ENCODE peak calls at places on chromosomes 7 and 10, in seven cellular contexts. D is mucosa of descending colon; P is activated T-cell treated with anti-CD3 and anti-CD28 coated beads, Interleukin-2, amount 50 U/mL, for 4 hours; X is effector memory CD8-positive, alpha-beta T cell; J is HepG2; B is memory B cell; K is left cardiac atrium. V is an unnamed sample.

GRCh38 chr7:116548506-116548905 is 23.7 kb downstream of the CAV1 start:
- ATAC-seq in D (peak), P (no peak), X (no peak), J (no peak), B (peak), K (no peak), V (no peak)

GRCh38 chr7:85392789-85393188 is 205.9 kb upstream of the SEMA3D start:
- ATAC-seq in D (no peak), P (no peak), X (no peak), J (no peak), B (no peak), K (no peak), V (no peak)

GRCh38 chr10:91313761-91314520 is 93.5 kb downstream of the PCGF5 start:
- ATAC-seq in D (no peak), P (peak), X (no peak), J (no peak), B (no peak), K (no peak), V (peak)

GRCh38 chr10:115572740-115573455 is 479.7 kb downstream of the ATRNL1 start:
- ATAC-seq in D (no peak), P (no peak), X (no peak), J (peak), B (no peak), K (no peak), V (no peak)

GRCh38 chr10:29392376-29393021 is 103.6 kb downstream of the LYZL1 start:
- ATAC-seq in D (peak), P (peak), X (no peak), J (peak), B (no peak), K (peak), V (peak)

GRCh38 chr7:117993377-117994003 is 120.2 kb upstream of the CTTNBP2 start:
- ATAC-seq in D (peak), P (no peak), X (no peak), J (peak), B (no peak), K (peak), V (peak)

GRCh38 chr10:97780991-97781540 is 9.3 kb upstream of the SFRP5 start:
- ATAC-seq in D (peak), P (peak), X (no peak), J (peak), B (no peak), K (peak), V (peak)

GRCh38 chr7:2405601-2406345 is 2.4 kb downstream of the CHST12 start:
- ATAC-seq in D (peak), P (peak), X (peak), J (no peak), B (peak), K (no peak), V (peak)

GRCh38 chr7:74657692-74658170 is at the start of gene GTF2I:
- ATAC-seq in D (peak), P (peak), X (peak), J (peak), B (peak), K (peak), V (peak)

GRCh38 chr7:103001210-103001609 is 73.4 kb downstream of the FBXL13 start:
- ATAC-seq in D (no peak), P (no peak), X (no peak), J (no peak), B (no peak), K (no peak), V (no peak)

GRCh38 chr10:91880310-91880709 is 29.0 kb downstream of the FGFBP3 start:
- ATAC-seq in D (peak), P (no peak), X (no peak), J (peak), B (no peak), K (peak), V (no peak)

GRCh38 chr10:75284097-75284485 is 48.3 kb upstream of the COMTD1 start:
- ATAC-seq in D (no peak), P (no peak), X (no peak), J (no peak), B (no peak), K (peak), V (no peak)

GRCh38 chr7:74625446-74625845 is 32.1 kb upstream of the GTF2I start:
- ATAC-seq in D (no peak), P (no peak), X (no peak), J (no peak), B (peak), K (peak), V (no peak)

GRCh38 chr10:7310076-7310475 is 100.8 kb downstream of the SFMBT2 start:
- ATAC-seq in D (no peak), P (no peak), X (no peak), J (no peak), B (no peak), K (peak), V (no peak)

GRCh38 chr10:44706745-44707144 is 204.4 kb upstream of the TMEM72 start:
- ATAC-seq in D (no peak), P (no peak), X (no peak), J (no peak), B (no peak), K (peak), V (no peak)

GRCh38 chr10:61960396-61961120 is 59.1 kb downstream of the ARID5B start:
- ATAC-seq in D (no peak), P (no peak), X (no peak), J (no peak), B (no peak), K (no peak), V (no peak)

GRCh38 chr10:59587083-59587755 is 122.4 kb downstream of the SLC16A9 start:
- ATAC-seq in D (peak), P (no peak), X (no peak), J (no peak), B (no peak), K (no peak), V (no peak)

GRCh38 chr10:47181057-47181849 is 118.7 kb upstream of the GDF10 start:
- ATAC-seq in D (no peak), P (no peak), X (no peak), J (peak), B (no peak), K (no peak), V (peak)

GRCh38 chr7:123784263-123784662 is 35.5 kb upstream of the WASL start:
- ATAC-seq in D (peak), P (no peak), X (no peak), J (no peak), B (no peak), K (peak), V (no peak)

GRCh38 chr7:156640257-156640948 is at the start of gene RNF32:
- ATAC-seq in D (peak), P (peak), X (peak), J (no peak), B (peak), K (peak), V (peak)

GRCh38 chr10:62916157-62916603 is 100.0 kb upstream of the EGR2 start:
- ATAC-seq in D (peak), P (no peak), X (no peak), J (no peak), B (no peak), K (peak), V (peak)

GRCh38 chr10:43204394-43204942 is 62.4 kb downstream of the RASGEF1A start:
- ATAC-seq in D (no peak), P (peak), X (no peak), J (peak), B (no peak), K (no peak), V (peak)

GRCh38 chr7:155998328-155998691 is 186.0 kb upstream of the SHH start:
- ATAC-seq in D (no peak), P (peak), X (no peak), J (no peak), B (no peak), K (no peak), V (peak)

GRCh38 chr10:71547290-71547689 is 150.6 kb downstream of the CDH23 start:
- ATAC-seq in D (no peak), P (no peak), X (no peak), J (no peak), B (no peak), K (no peak), V (no peak)

GRCh38 chr10:11642558-11642957 is 31.1 kb upstream of the USP6NL start:
- ATAC-seq in D (no peak), P (no peak), X (no peak), J (no peak), B (no peak), K (peak), V (no peak)

GRCh38 chr10:50929670-50930069 is 44.2 kb upstream of the A1CF start:
- ATAC-seq in D (no peak), P (no peak), X (no peak), J (no peak), B (no peak), K (no peak), V (no peak)

GRCh38 chr7:38704041-38704547 is 72.9 kb upstream of the AMPH start:
- ATAC-seq in D (no peak), P (no peak), X (no peak), J (no peak), B (no peak), K (no peak), V (no peak)

GRCh38 chr10:118842826-118843624 is 88.3 kb upstream of the CACUL1 start:
- ATAC-seq in D (no peak), P (no peak), X (no peak), J (no peak), B (no peak), K (no peak), V (no peak)

GRCh38 chr10:95278061-95278988 is 12.5 kb downstream of the PDLIM1 start:
- ATAC-seq in D (no peak), P (no peak), X (no peak), J (peak), B (no peak), K (no peak), V (no peak)

GRCh38 chr7:42046483-42046882 is 190.5 kb downstream of the GLI3 start:
- ATAC-seq in D (no peak), P (no peak), X (no peak), J (no peak), B (no peak), K (no peak), V (no peak)

GRCh38 chr7:129512192-129512591 is 9.9 kb downstream of the SMKR1 start:
- ATAC-seq in D (no peak), P (no peak), X (no peak), J (peak), B (no peak), K (no peak), V (no peak)

GRCh38 chr10:127563718-127564553 is 14.8 kb downstream of the NPS start:
- ATAC-seq in D (peak), P (no peak), X (no peak), J (peak), B (no peak), K (no peak), V (peak)

GRCh38 chr10:43417950-43418768 is 9.2 kb upstream of the HNRNPF start:
- ATAC-seq in D (peak), P (no peak), X (peak), J (peak), B (peak), K (no peak), V (peak)

GRCh38 chr10:52525761-52526160 is 211.7 kb downstream of the DKK1 start:
- ATAC-seq in D (no peak), P (no peak), X (no peak), J (no peak), B (no peak), K (peak), V (no peak)

GRCh38 chr10:26367771-26368170 is 70.4 kb upstream of the APBB1IP start:
- ATAC-seq in D (no peak), P (no peak), X (no peak), J (peak), B (peak), K (no peak), V (no peak)

V was measured in activated T-helper 17 cell treated with anti-CD3 and anti-CD28 coated beads, Interleukin-2, amount 50 U/mL, for 72 hours.